ENCODE peak calls at places on chromosomes 7 and 10, in nine cellular contexts. Q, J, P, H, M, K, T, G and S are unnamed samples.

GRCh38 chr7:106611911-106612310 is 49.0 kb downstream of the CCDC71L start:
- DNase-seq in Q (no peak), J (no peak), P (peak; percentile 11), H (no peak), M (no peak), K (peak; percentile 49), T (peak; percentile 28), G (no peak), S (no peak)

GRCh38 chr10:69009360-69009759 is 20.8 kb downstream of the KIFBP start:
- DNase-seq in Q (no peak), J (no peak), P (no peak), H (no peak), M (no peak), K (no peak), T (no peak), G (no peak), S (no peak)

GRCh38 chr7:75842836-75843446 is 29.3 kb upstream of the CCL24 start:
- DNase-seq in Q (no peak), J (no peak), P (peak; percentile 79), H (peak; percentile 33), M (no peak), K (peak; percentile 25), T (peak; percentile 83), G (no peak), S (no peak)

GRCh38 chr10:90652519-90652918 is 205.3 kb downstream of the HTR7 start:
- DNase-seq in Q (no peak), J (no peak), P (peak; percentile 28), H (no peak), M (no peak), K (no peak), T (no peak), G (no peak), S (no peak)

GRCh38 chr7:122884186-122884585 is 2.1 kb downstream of the CADPS2 start:
- DNase-seq in Q (no peak), J (no peak), P (no peak), H (no peak), M (no peak), K (no peak), T (no peak), G (peak; percentile 87), S (no peak)

GRCh38 chr10:62333135-62333889 is 40.9 kb upstream of the ZNF365 start:
- DNase-seq in Q (no peak), J (no peak), P (no peak), H (no peak), M (no peak), K (no peak), T (no peak), G (no peak), S (no peak)

GRCh38 chr10:86500846-86501245 is 20.7 kb downstream of the WAPL start:
- DNase-seq in Q (no peak), J (no peak), P (no peak), H (no peak), M (no peak), K (no peak), T (peak; percentile 29), G (no peak), S (no peak)

GRCh38 chr7:16900212-16900768 is 18.5 kb upstream of the AGR3 start:
- DNase-seq in Q (no peak), J (no peak), P (no peak), H (no peak), M (peak; percentile 13), K (no peak), T (no peak), G (no peak), S (no peak)

GRCh38 chr7:46930336-46930735 is 651.6 kb downstream of the TNS3 start:
- DNase-seq in Q (no peak), J (no peak), P (peak; percentile 91), H (no peak), M (no peak), K (no peak), T (peak; percentile 94), G (no peak), S (no peak)

GRCh38 chr7:11716185-11716584 is 115.8 kb downstream of the THSD7A start:
- DNase-seq in Q (no peak), J (no peak), P (peak; percentile 82), H (no peak), M (no peak), K (peak; percentile 25), T (no peak), G (no peak), S (no peak)

GRCh38 chr10:17607603-17608332 is 9.4 kb downstream of the HACD1 start:
- DNase-seq in Q (no peak), J (no peak), P (peak; percentile 24), H (peak; percentile 45), M (no peak), K (no peak), T (peak; percentile 53), G (peak; percentile 20), S (no peak)

GRCh38 chr7:94908204-94909022 is 1.0 kb downstream of the PPP1R9A start:
- DNase-seq in Q (no peak), J (no peak), P (peak; percentile 9), H (peak; percentile 54), M (peak; percentile 76), K (no peak), T (no peak), G (peak; percentile 67), S (no peak)

GRCh38 chr10:85642082-85642420 is 724.5 kb downstream of the GRID1 start:
- DNase-seq in Q (no peak), J (no peak), P (no peak), H (no peak), M (no peak), K (no peak), T (no peak), G (no peak), S (no peak)

GRCh38 chr7:91082854-91083495 is 181.3 kb upstream of the FZD1 start:
- DNase-seq in Q (no peak), J (no peak), P (peak; percentile 24), H (no peak), M (no peak), K (no peak), T (peak; percentile 18), G (no peak), S (no peak)

GRCh38 chr7:877312-878232 is 1.2 kb downstream of the GET4 start:
- DNase-seq in Q (no peak), J (no peak), P (no peak), H (peak; percentile 23), M (peak; percentile 89), K (peak; percentile 61), T (no peak), G (no peak), S (no peak)

GRCh38 chr10:22438714-22439113 is 93.4 kb downstream of the SPAG6 start:
- DNase-seq in Q (no peak), J (no peak), P (no peak), H (no peak), M (no peak), K (no peak), T (no peak), G (no peak), S (no peak)

GRCh38 chr10:125419146-125419545 is 258.8 kb upstream of the CTBP2 start:
- DNase-seq in Q (no peak), J (no peak), P (no peak), H (no peak), M (no peak), K (no peak), T (no peak), G (no peak), S (no peak)

GRCh38 chr10:84946984-84947383 is 618.6 kb downstream of the CCSER2 start:
- DNase-seq in Q (no peak), J (no peak), P (no peak), H (no peak), M (no peak), K (no peak), T (no peak), G (peak; percentile 84), S (no peak)

GRCh38 chr10:125002044-125002422 is 60.1 kb downstream of the ZRANB1 start:
- DNase-seq in Q (no peak), J (no peak), P (no peak), H (no peak), M (peak; percentile 60), K (peak; percentile 11), T (no peak), G (no peak), S (no peak)

GRCh38 chr10:3935141-3935540 is 150.1 kb upstream of the KLF6 start:
- DNase-seq in Q (peak; percentile 20), J (no peak), P (no peak), H (no peak), M (no peak), K (no peak), T (peak; percentile 38), G (no peak), S (peak; percentile 25)